ENCODE peak calls at places on chromosomes 11 and 22, in nine cellular contexts. H is ascending aorta, W is tibial artery, L is fibroblast of lung, R is prostate gland, N is MM.1S, V is psoas muscle, Y is astrocyte of the cerebellum, U is AG04450. E is an unnamed sample.

GRCh38 chr11:91085985-91086384 is 863.1 kb upstream of the CHORDC1 start:
- DNase-seq in H (no peak), W (no peak), L (no peak), R (no peak), N (no peak), V (no peak), Y (no peak), U (no peak), E (no peak)

GRCh38 chr22:43922123-43922522 is 1.5 kb upstream of the PNPLA3 start:
- DNase-seq in H (no peak), W (no peak), L (no peak), R (no peak), N (no peak), V (no peak), Y (no peak), U (no peak), E (no peak)

GRCh38 chr11:35141538-35141937 is 2.6 kb downstream of the CD44 start:
- DNase-seq in H (peak), W (peak), L (no peak), R (peak), N (no peak), V (peak), Y (no peak), U (no peak), E (no peak)

GRCh38 chr11:69014084-69014935 is 1.3 kb upstream of the MRGPRF start:
- DNase-seq in H (no peak), W (peak), L (peak), R (no peak), N (no peak), V (peak), Y (no peak), U (peak), E (no peak)

GRCh38 chr11:44774131-44774530 is 47.4 kb downstream of the TSPAN18 start:
- DNase-seq in H (peak), W (no peak), L (no peak), R (no peak), N (no peak), V (peak), Y (no peak), U (no peak), E (no peak)

GRCh38 chr11:848988-849824 is 6.6 kb downstream of the TSPAN4 start:
- DNase-seq in H (no peak), W (no peak), L (no peak), R (no peak), N (peak), V (no peak), Y (no peak), U (no peak), E (no peak)

GRCh38 chr11:20045098-20045688 is 115.1 kb downstream of the DBX1 start:
- DNase-seq in H (no peak), W (no peak), L (no peak), R (no peak), N (no peak), V (no peak), Y (no peak), U (no peak), E (no peak)

GRCh38 chr11:120471131-120471530 is 40.4 kb upstream of the GRIK4 start:
- DNase-seq in H (no peak), W (no peak), L (peak), R (no peak), N (no peak), V (no peak), Y (peak), U (peak), E (no peak)

GRCh38 chr11:71247551-71248250 is 4.7 kb downstream of the SHANK2 start:
- DNase-seq in H (peak), W (no peak), L (no peak), R (peak), N (no peak), V (no peak), Y (no peak), U (no peak), E (no peak)

GRCh38 chr11:85656777-85657176 is 8.2 kb downstream of the CREBZF start:
- DNase-seq in H (no peak), W (no peak), L (no peak), R (no peak), N (no peak), V (no peak), Y (no peak), U (no peak), E (no peak)

GRCh38 chr22:30210235-30210831 is 36.2 kb downstream of the LIF start:
- DNase-seq in H (no peak), W (no peak), L (peak), R (no peak), N (no peak), V (no peak), Y (no peak), U (no peak), E (no peak)

GRCh38 chr11:19844806-19845205 is 132.2 kb downstream of the NAV2 start:
- DNase-seq in H (no peak), W (no peak), L (no peak), R (no peak), N (no peak), V (no peak), Y (no peak), U (no peak), E (no peak)

GRCh38 chr11:131064373-131064991 is 148.2 kb upstream of the SNX19 start:
- DNase-seq in H (no peak), W (no peak), L (peak), R (peak), N (peak), V (peak), Y (peak), U (peak), E (peak)

GRCh38 chr11:117932426-117932825 is 3.2 kb upstream of the TMPRSS13 start:
- DNase-seq in H (peak), W (peak), L (no peak), R (no peak), N (no peak), V (no peak), Y (no peak), U (no peak), E (no peak)

GRCh38 chr11:27485930-27486773 is 13.6 kb upstream of the LGR4 start:
- DNase-seq in H (no peak), W (no peak), L (peak), R (peak), N (peak), V (no peak), Y (peak), U (no peak), E (peak)

GRCh38 chr22:39097098-39098020 is at the start of gene APOBEC3H:
- DNase-seq in H (no peak), W (no peak), L (peak), R (peak), N (peak), V (peak), Y (no peak), U (no peak), E (peak)

GRCh38 chr22:24178502-24179440 is 2.5 kb upstream of the SUSD2 start:
- DNase-seq in H (no peak), W (no peak), L (no peak), R (no peak), N (no peak), V (no peak), Y (no peak), U (no peak), E (peak)

GRCh38 chr11:32105871-32106312 is 15.0 kb downstream of the RCN1 start:
- DNase-seq in H (no peak), W (no peak), L (no peak), R (no peak), N (no peak), V (no peak), Y (no peak), U (no peak), E (peak)

GRCh38 chr11:46564459-46564858 is 29.4 kb downstream of the AMBRA1 start:
- DNase-seq in H (no peak), W (no peak), L (peak), R (no peak), N (no peak), V (no peak), Y (no peak), U (no peak), E (no peak)

GRCh38 chr11:86515297-86516094 is 140.8 kb downstream of the CCDC81 start:
- DNase-seq in H (no peak), W (no peak), L (peak), R (no peak), N (no peak), V (no peak), Y (peak), U (peak), E (no peak)

GRCh38 chr11:93039841-93040240 is 70.4 kb downstream of the MTNR1B start:
- DNase-seq in H (no peak), W (no peak), L (no peak), R (no peak), N (no peak), V (no peak), Y (no peak), U (no peak), E (no peak)

GRCh38 chr11:88338223-88338661 is 706 bp upstream of the CTSC start:
- DNase-seq in H (peak), W (peak), L (peak), R (no peak), N (peak), V (peak), Y (no peak), U (peak), E (peak)

GRCh38 chr11:8597182-8597581 is 3.2 kb upstream of the STK33 start:
- DNase-seq in H (no peak), W (no peak), L (peak), R (no peak), N (no peak), V (no peak), Y (peak), U (no peak), E (no peak)

GRCh38 chr11:69377029-69377952 is 83.3 kb downstream of the MYEOV start:
- DNase-seq in H (no peak), W (peak), L (no peak), R (peak), N (no peak), V (peak), Y (no peak), U (no peak), E (peak)

GRCh38 chr11:116831790-116832349 is 2.2 kb downstream of the APOC3 start:
- DNase-seq in H (no peak), W (no peak), L (no peak), R (no peak), N (no peak), V (no peak), Y (no peak), U (no peak), E (no peak)

GRCh38 chr11:72671144-72672099 is 2.8 kb downstream of the PDE2A start:
- DNase-seq in H (no peak), W (no peak), L (no peak), R (no peak), N (no peak), V (no peak), Y (no peak), U (no peak), E (no peak)

GRCh38 chr22:28025333-28025732 is 106.3 kb upstream of the PITPNB start:
- DNase-seq in H (peak), W (peak), L (no peak), R (no peak), N (no peak), V (no peak), Y (no peak), U (no peak), E (no peak)

GRCh38 chr11:69371731-69372588 is 78.0 kb downstream of the MYEOV start:
- DNase-seq in H (peak), W (peak), L (no peak), R (no peak), N (no peak), V (peak), Y (no peak), U (no peak), E (no peak)

GRCh38 chr11:94183886-94184264 is 55.2 kb downstream of the PANX1 start:
- DNase-seq in H (peak), W (no peak), L (peak), R (peak), N (no peak), V (no peak), Y (no peak), U (no peak), E (peak)

GRCh38 chr11:60971520-60971919 is at the start of gene CD6:
- DNase-seq in H (no peak), W (no peak), L (no peak), R (no peak), N (no peak), V (no peak), Y (no peak), U (no peak), E (peak)

GRCh38 chr11:13772223-13773046 is 104.0 kb downstream of the FAR1 start:
- DNase-seq in H (no peak), W (no peak), L (peak), R (peak), N (peak), V (no peak), Y (peak), U (peak), E (peak)

DNA sequence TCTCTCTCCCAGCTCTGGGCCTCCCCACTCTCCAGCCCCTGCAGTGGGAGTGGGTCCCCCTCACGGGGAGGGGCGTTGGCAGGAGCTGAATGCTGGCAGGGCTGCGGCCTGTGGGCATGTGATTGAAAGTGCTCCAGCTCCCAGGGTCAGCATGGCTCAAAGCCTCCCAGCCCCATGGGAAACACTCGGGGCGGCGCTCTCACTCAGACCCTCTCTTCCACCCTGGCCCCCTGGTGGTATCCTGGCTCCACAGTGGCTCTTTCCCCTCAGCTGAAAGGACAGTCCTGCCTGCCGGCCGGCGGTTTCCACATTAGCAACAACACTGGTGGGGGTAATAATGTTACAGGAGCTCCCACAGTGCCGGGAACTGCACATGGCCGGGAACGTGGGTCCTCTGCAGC is 35.5 kb downstream of the POLR3H start:
- DNase-seq in H (no peak), W (peak), L (no peak), R (no peak), N (no peak), V (peak), Y (no peak), U (no peak), E (no peak)
- TF ChIP-seq CTCF in H (no peak), W (no peak), L (no peak), R (no peak), N (no peak), V (no peak), Y (peak), U (peak), E (no peak)

GRCh38 chr11:126158054-126158791 is 53.2 kb downstream of the RPUSD4 start:
- DNase-seq in H (no peak), W (no peak), L (no peak), R (no peak), N (no peak), V (no peak), Y (no peak), U (no peak), E (no peak)
- H3K4me3 ChIP-seq in H (no peak), W (no peak), L (no peak), R (no peak), N (no peak), V (no peak), Y (no peak), U (no peak), E (no peak)

DNA sequence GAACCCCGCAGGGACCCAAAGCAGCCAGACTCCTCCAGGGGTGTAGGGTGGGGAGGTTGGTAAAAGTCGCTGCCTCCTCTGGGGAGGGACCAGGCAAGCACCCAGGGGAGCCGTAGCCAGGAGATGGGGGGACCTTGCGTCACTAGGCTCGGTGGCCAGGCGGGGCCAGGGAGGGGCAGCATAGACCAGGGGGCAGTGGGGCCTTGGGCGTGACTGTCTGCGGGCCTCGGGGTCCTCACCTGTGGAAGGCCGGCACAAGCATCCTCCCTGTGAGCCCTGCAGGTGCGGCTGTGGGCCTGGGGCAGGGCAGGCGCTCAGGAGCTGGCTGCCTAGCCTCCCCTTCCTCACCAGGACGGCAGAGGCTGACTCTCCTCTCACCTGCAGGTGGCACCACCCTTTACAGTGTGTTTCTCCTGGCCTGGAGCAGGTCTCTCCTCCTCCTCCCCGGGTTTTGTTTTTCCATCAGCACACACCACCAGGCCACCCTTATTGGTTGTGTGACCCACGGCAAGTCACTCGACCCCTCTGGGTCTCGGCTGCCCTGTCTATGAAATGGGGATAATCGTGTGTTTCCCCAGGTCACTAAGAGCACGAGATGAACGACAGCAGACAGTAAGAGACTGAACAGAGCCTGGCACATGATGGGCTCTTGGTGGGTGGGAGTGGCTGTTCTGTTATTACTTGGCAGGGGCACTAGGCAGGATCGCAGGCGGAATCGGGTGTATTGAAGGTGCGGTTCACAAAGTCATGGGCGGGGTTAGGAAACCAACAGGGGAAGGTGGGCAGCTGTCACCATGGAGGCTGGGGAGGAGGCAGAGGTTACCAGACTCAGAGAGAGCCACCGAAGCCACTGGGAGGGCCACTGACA is 52.7 kb downstream of the FLRT1 start:
- DNase-seq in H (no peak), W (no peak), L (no peak), R (peak), N (no peak), V (no peak), Y (no peak), U (no peak), E (no peak)
- TF ChIP-seq CTCF in H (no peak), W (no peak), L (no peak), R (no peak), N (no peak), V (no peak), Y (peak), U (peak), E (peak)

DNA sequence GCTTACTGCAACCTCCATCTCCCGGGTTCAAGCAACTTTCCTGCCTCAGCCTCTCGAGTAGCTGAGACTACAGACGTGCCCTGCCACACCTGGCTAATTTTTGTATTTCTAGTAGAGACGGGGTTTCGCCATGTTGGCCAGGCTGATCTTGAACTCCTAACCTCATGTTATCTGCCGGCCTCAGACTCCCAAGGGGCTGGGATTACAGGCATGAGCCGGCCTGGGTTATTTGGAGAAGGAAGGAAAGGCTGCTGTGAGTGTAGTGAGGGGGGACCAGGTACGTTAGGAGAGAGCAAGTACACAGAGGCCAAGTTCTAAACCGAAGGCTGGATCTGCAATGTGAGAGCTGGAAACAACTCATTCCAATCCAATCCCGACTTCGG is 453 bp downstream of the BATF2 start:
- DNase-seq in H (no peak), W (no peak), L (no peak), R (no peak), N (no peak), V (no peak), Y (no peak), U (no peak), E (no peak)
- H3K4me3 ChIP-seq in H (peak), W (peak), L (peak), R (peak), N (no peak), V (peak), Y (no peak), U (peak), E (no peak)

DNA sequence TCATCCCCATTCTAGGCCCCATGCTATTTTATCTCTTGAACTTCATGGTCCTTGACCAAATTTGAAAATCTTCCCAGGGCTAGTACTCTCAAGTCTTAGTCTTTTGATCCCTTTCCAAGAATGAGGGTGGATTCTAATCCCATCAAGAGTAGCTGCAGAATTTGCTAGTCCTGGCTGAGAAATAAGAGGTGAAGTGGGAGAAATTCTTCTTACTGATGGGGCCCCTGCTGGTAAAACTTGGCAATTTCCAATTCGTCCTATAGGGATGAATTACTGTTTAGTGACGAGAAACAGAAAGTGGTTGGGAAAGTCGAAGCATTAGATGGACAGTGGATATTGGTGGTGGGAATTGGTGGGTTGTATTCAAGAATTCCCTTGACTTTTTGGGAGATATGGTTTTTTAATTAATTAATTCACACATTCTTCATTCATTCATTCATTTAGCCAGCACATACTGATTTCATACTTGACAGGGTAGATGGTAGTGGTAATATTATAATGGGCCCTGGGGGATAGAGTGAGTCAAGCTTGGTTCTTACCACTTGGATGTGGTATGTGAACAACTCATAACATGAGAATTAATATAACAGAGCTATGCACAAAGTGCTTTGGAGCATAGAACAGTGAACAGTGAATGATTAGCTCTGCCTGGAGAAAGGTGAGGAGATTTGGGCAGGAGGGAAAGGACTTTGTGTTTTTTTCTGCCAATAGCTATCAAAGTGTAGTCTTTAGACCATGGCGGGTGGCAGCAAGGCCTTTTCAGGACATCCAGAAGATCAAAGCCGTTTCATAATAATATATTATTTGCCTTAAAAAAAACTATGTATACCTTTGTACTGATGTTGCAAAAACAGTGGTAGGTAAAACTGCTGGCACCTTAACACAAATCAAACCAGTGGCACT is 103.8 kb downstream of the STIM1 start:
- DNase-seq in H (no peak), W (no peak), L (peak), R (no peak), N (no peak), V (no peak), Y (no peak), U (no peak), E (peak)
- TF ChIP-seq CTCF in H (no peak), W (no peak), L (no peak), R (no peak), N (peak), V (peak), Y (peak), U (peak), E (no peak)

E was measured in GM12865.